ENCODE peak calls at places on chromosome 17, in four cellular contexts. J is AG08396, Z is body of pancreas, O is T-helper 2 cell. V is an unnamed sample.

GRCh38 chr17:37651846-37652245 is 8.6 kb upstream of the DDX52 start:
- DNase-seq in J (no peak), Z (no peak), O (no peak), V (no peak)

GRCh38 chr17:82257473-82257872 is 16.0 kb downstream of the CSNK1D start:
- DNase-seq in J (peak), Z (no peak), O (peak), V (peak)

GRCh38 chr17:45092932-45093430 is 31.9 kb downstream of the NMT1 start:
- DNase-seq in J (peak), Z (peak), O (no peak), V (no peak)

GRCh38 chr17:28575126-28575795 is 1.4 kb downstream of the ALDOC start:
- DNase-seq in J (no peak), Z (no peak), O (no peak), V (no peak)

GRCh38 chr17:50967795-50968194 is 101.6 kb upstream of the TOB1 start:
- DNase-seq in J (no peak), Z (no peak), O (no peak), V (no peak)

GRCh38 chr17:4944554-4945175 is 3.7 kb downstream of the PFN1 start:
- DNase-seq in J (no peak), Z (no peak), O (no peak), V (no peak)

GRCh38 chr17:3335876-3336275 is 37.7 kb upstream of the OR3A1 start:
- DNase-seq in J (no peak), Z (no peak), O (no peak), V (no peak)

GRCh38 chr17:79095345-79096055 is 20.9 kb downstream of the ENGASE start:
- DNase-seq in J (no peak), Z (no peak), O (no peak), V (no peak)